ENCODE peak calls at places on chromosomes 6 and 20, in four cellular contexts. One of them, this sample, is unnamed.

GRCh38 chr6:1296542-1296941 is 15.4 kb upstream of the FOXQ1 start:
- DNase-seq in HepG2: no peak
- DNase-seq in SK-N-SH: no peak
- DNase-seq in GM12891: no peak
- DNase-seq in this sample: no peak

GRCh38 chr6:46236752-46237151 is 66.0 kb upstream of the ENPP5 start:
- DNase-seq in HepG2: no peak
- DNase-seq in SK-N-SH: no peak
- DNase-seq in GM12891: no peak
- DNase-seq in this sample: no peak

GRCh38 chr6:148457843-148458159 is 115.2 kb downstream of the SASH1 start:
- DNase-seq in HepG2: no peak
- DNase-seq in SK-N-SH: no peak
- DNase-seq in GM12891: no peak
- DNase-seq in this sample: no peak

GRCh38 chr20:11919046-11919445 is 1.4 kb downstream of the BTBD3 start:
- DNase-seq in HepG2: no peak
- DNase-seq in SK-N-SH: no peak
- DNase-seq in GM12891: no peak
- DNase-seq in this sample: no peak

GRCh38 chr6:35391240-35391968 is 49.0 kb downstream of the PPARD start:
- DNase-seq in HepG2: no peak
- DNase-seq in SK-N-SH: no peak
- DNase-seq in GM12891: no peak
- DNase-seq in this sample: no peak

GRCh38 chr6:22600059-22600458 is 30.7 kb downstream of the HDGFL1 start:
- DNase-seq in HepG2: no peak
- DNase-seq in SK-N-SH: no peak
- DNase-seq in GM12891: no peak
- DNase-seq in this sample: no peak

GRCh38 chr6:31441368-31442267 is 38.2 kb downstream of the MICA start:
- DNase-seq in HepG2: peak; percentile 60
- DNase-seq in SK-N-SH: peak; percentile 75
- DNase-seq in GM12891: peak; percentile 61
- DNase-seq in this sample: no peak

GRCh38 chr6:52157301-52157930 is 28.8 kb upstream of the IL17A start:
- DNase-seq in HepG2: no peak
- DNase-seq in SK-N-SH: no peak
- DNase-seq in GM12891: no peak
- DNase-seq in this sample: peak; percentile 48

GRCh38 chr6:158409451-158409850 is 97.2 kb downstream of the TULP4 start:
- DNase-seq in HepG2: no peak
- DNase-seq in SK-N-SH: peak; percentile 52
- DNase-seq in GM12891: no peak
- DNase-seq in this sample: no peak

GRCh38 chr6:168428052-168428829 is 12.7 kb upstream of the SMOC2 start:
- DNase-seq in HepG2: no peak
- DNase-seq in SK-N-SH: no peak
- DNase-seq in GM12891: no peak
- DNase-seq in this sample: no peak

GRCh38 chr6:21754891-21755290 is 161.3 kb downstream of the SOX4 start:
- DNase-seq in HepG2: no peak
- DNase-seq in SK-N-SH: no peak
- DNase-seq in GM12891: no peak
- DNase-seq in this sample: no peak

GRCh38 chr6:46914279-46914810 is 7.4 kb downstream of the ADGRF5 start:
- DNase-seq in HepG2: no peak
- DNase-seq in SK-N-SH: no peak
- DNase-seq in GM12891: no peak
- DNase-seq in this sample: no peak

GRCh38 chr20:45115386-45115774 is 406 bp upstream of the WFDC5 start:
- DNase-seq in HepG2: no peak
- DNase-seq in SK-N-SH: no peak
- DNase-seq in GM12891: no peak
- DNase-seq in this sample: no peak

GRCh38 chr20:21507275-21508229 is 6.3 kb downstream of the NKX2-2 start:
- DNase-seq in HepG2: no peak
- DNase-seq in SK-N-SH: peak; percentile 27
- DNase-seq in GM12891: peak; percentile 5
- DNase-seq in this sample: no peak

GRCh38 chr20:45041464-45042337 is 59.2 kb downstream of the KCNS1 start:
- DNase-seq in HepG2: no peak
- DNase-seq in SK-N-SH: no peak
- DNase-seq in GM12891: no peak
- DNase-seq in this sample: no peak

GRCh38 chr6:31308050-31308844 is 36.4 kb upstream of the HLA-C start:
- DNase-seq in HepG2: no peak
- DNase-seq in SK-N-SH: no peak
- DNase-seq in GM12891: peak; percentile 37
- DNase-seq in this sample: no peak

GRCh38 chr20:35582741-35583404 is 32.8 kb upstream of the SPAG4 start:
- DNase-seq in HepG2: no peak
- DNase-seq in SK-N-SH: no peak
- DNase-seq in GM12891: no peak
- DNase-seq in this sample: no peak

GRCh38 chr6:8995156-8995555 is 559.8 kb upstream of the SLC35B3 start:
- DNase-seq in HepG2: no peak
- DNase-seq in SK-N-SH: no peak
- DNase-seq in GM12891: no peak
- DNase-seq in this sample: no peak

GRCh38 chr6:56399672-56400263 is 152.4 kb upstream of the COL21A1 start:
- DNase-seq in HepG2: peak; percentile 98
- DNase-seq in SK-N-SH: no peak
- DNase-seq in GM12891: no peak
- DNase-seq in this sample: no peak

GRCh38 chr6:75600694-75601265 is 900 bp upstream of the SENP6 start:
- DNase-seq in HepG2: no peak
- DNase-seq in SK-N-SH: peak; percentile 16
- DNase-seq in GM12891: no peak
- DNase-seq in this sample: no peak

GRCh38 chr20:61449916-61450315 is 197.9 kb downstream of the CDH4 start:
- DNase-seq in HepG2: no peak
- DNase-seq in SK-N-SH: no peak
- DNase-seq in GM12891: no peak
- DNase-seq in this sample: no peak

GRCh38 chr6:166677941-166678340 is 50.9 kb upstream of the RPS6KA2 start:
- DNase-seq in HepG2: no peak
- DNase-seq in SK-N-SH: no peak
- DNase-seq in GM12891: no peak
- DNase-seq in this sample: no peak

GRCh38 chr20:47358672-47359532 is 2.4 kb upstream of the ZMYND8 start:
- DNase-seq in HepG2: peak; percentile 100
- DNase-seq in SK-N-SH: peak; percentile 67
- DNase-seq in GM12891: no peak
- DNase-seq in this sample: no peak

GRCh38 chr6:63636516-63636968 is 940 bp downstream of the PHF3 start:
- DNase-seq in HepG2: peak; percentile 59
- DNase-seq in SK-N-SH: peak; percentile 47
- DNase-seq in GM12891: no peak
- DNase-seq in this sample: no peak

GRCh38 chr6:44151348-44152108 is 7.1 kb upstream of the CAPN11 start:
- DNase-seq in HepG2: peak; percentile 39
- DNase-seq in SK-N-SH: peak; percentile 93
- DNase-seq in GM12891: peak; percentile 91
- DNase-seq in this sample: no peak

GRCh38 chr20:11267131-11267761 is 593.4 kb upstream of the JAG1 start:
- DNase-seq in HepG2: peak; percentile 79
- DNase-seq in SK-N-SH: peak; percentile 33
- DNase-seq in GM12891: peak; percentile 23
- DNase-seq in this sample: peak; percentile 79

DNA sequence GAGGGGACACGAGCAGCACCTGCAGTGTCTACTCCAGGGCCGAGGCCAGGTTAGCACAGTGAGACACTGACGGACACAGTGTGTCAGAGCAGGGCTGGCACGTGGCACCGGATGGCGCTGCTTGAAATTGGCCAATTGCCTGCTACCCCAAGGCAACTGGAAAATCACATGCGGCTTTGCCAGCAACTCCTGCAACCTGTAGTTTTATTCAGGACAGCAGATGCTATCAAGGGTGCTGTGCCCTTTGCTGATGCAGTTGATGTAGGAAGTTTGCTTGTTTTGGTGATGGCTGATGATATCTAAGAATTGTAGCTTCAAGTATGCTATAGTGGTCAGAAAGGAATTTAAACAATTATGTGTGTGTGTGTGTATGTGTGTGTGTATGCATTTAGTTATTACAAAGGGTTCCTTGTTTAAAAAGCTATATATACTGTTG is 25.9 kb downstream of the RIN2 start:
- DNase-seq in HepG2: peak; percentile 49
- DNase-seq in SK-N-SH: peak; percentile 46
- DNase-seq in GM12891: no peak
- DNase-seq in this sample: no peak
- TF ChIP-seq TAF1 in HepG2: no peak
- TF ChIP-seq TAF1 in SK-N-SH: no peak
- TF ChIP-seq TAF1 in GM12891: no peak
- TF ChIP-seq TAF1 in this sample: no peak

GRCh38 chr6:111711476-111711875 is 105.8 kb upstream of the TRAF3IP2 start:
- DNase-seq in HepG2: no peak
- DNase-seq in SK-N-SH: peak; percentile 59
- DNase-seq in GM12891: no peak
- DNase-seq in this sample: no peak

GRCh38 chr6:111713811-111714210 is 108.1 kb upstream of the TRAF3IP2 start:
- DNase-seq in HepG2: no peak
- DNase-seq in SK-N-SH: no peak
- DNase-seq in GM12891: no peak
- DNase-seq in this sample: no peak

GRCh38 chr6:111711989-111712388 is 106.3 kb upstream of the TRAF3IP2 start:
- DNase-seq in HepG2: no peak
- DNase-seq in SK-N-SH: no peak
- DNase-seq in GM12891: no peak
- DNase-seq in this sample: no peak

GRCh38 chr6:111713196-111713705 is 107.6 kb upstream of the TRAF3IP2 start:
- DNase-seq in HepG2: no peak
- DNase-seq in SK-N-SH: no peak
- DNase-seq in GM12891: no peak
- DNase-seq in this sample: no peak

GRCh38 chr6:111712398-111712797 is 106.7 kb upstream of the TRAF3IP2 start:
- DNase-seq in HepG2: no peak
- DNase-seq in SK-N-SH: no peak
- DNase-seq in GM12891: no peak
- DNase-seq in this sample: no peak
- TF ChIP-seq TAF1 in HepG2: no peak
- TF ChIP-seq TAF1 in SK-N-SH: no peak
- TF ChIP-seq TAF1 in GM12891: no peak
- TF ChIP-seq TAF1 in this sample: no peak

DNA sequence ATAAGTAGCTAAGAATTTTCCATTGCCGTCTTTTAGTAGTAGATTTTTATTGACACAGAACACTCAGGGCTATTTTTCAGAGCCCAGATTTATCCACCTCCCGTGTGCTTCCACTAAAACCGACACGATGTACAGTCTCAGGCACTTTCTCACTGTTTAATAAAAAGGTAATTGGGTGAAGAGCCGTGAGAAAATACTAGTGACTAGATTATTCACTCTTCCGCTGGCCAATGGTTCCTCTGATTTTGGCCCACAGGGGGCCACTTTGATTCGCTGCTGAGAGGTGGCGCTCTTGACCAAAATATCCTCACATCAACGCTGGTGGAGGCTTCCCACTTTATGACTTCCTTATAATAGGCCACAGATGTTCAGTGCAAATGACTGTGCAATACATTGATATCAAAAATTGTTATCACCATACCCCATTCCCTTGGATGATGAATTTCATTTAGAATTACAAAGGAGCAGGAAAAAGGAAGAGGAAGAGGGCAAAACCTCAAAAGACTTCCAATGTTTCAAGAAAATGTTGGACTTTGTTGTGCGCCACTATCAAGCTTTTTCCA is 12.3 kb upstream of the HDDC2 start:
- DNase-seq in HepG2: peak; percentile 53
- DNase-seq in SK-N-SH: peak; percentile 54
- DNase-seq in GM12891: peak; percentile 17
- DNase-seq in this sample: no peak
- TF ChIP-seq TAF1 in HepG2: no peak
- TF ChIP-seq TAF1 in SK-N-SH: no peak
- TF ChIP-seq TAF1 in GM12891: no peak
- TF ChIP-seq TAF1 in this sample: no peak

GRCh38 chr6:39801456-39802251 is 9.5 kb downstream of the DAAM2 start:
- DNase-seq in HepG2: peak; percentile 78
- DNase-seq in SK-N-SH: no peak
- DNase-seq in GM12891: no peak
- DNase-seq in this sample: no peak
- TF ChIP-seq TAF1 in HepG2: no peak
- TF ChIP-seq TAF1 in SK-N-SH: no peak
- TF ChIP-seq TAF1 in GM12891: no peak
- TF ChIP-seq TAF1 in this sample: no peak

DNA sequence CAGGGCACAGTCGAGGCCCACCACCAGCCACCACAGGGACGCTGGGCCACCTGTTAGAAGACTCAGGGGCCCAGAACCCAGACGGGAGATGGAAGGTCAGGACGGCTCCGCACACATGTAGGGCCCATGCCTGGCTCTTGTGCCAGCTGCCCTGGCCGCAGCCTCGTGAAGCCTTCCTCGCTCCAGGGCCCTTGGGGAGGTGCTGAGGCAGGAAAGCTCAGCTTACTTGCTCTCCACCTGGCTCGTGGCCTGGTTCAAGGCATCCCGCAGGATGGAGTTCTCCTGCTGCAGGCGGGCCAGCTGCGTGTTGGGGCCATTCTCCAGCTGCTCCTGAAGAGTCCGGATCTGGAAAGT is 46.7 kb downstream of the RRBP1 start:
- DNase-seq in HepG2: no peak
- DNase-seq in SK-N-SH: no peak
- DNase-seq in GM12891: no peak
- DNase-seq in this sample: no peak
- TF ChIP-seq TAF1 in HepG2: no peak
- TF ChIP-seq TAF1 in SK-N-SH: no peak
- TF ChIP-seq TAF1 in GM12891: no peak
- TF ChIP-seq TAF1 in this sample: no peak

DNA sequence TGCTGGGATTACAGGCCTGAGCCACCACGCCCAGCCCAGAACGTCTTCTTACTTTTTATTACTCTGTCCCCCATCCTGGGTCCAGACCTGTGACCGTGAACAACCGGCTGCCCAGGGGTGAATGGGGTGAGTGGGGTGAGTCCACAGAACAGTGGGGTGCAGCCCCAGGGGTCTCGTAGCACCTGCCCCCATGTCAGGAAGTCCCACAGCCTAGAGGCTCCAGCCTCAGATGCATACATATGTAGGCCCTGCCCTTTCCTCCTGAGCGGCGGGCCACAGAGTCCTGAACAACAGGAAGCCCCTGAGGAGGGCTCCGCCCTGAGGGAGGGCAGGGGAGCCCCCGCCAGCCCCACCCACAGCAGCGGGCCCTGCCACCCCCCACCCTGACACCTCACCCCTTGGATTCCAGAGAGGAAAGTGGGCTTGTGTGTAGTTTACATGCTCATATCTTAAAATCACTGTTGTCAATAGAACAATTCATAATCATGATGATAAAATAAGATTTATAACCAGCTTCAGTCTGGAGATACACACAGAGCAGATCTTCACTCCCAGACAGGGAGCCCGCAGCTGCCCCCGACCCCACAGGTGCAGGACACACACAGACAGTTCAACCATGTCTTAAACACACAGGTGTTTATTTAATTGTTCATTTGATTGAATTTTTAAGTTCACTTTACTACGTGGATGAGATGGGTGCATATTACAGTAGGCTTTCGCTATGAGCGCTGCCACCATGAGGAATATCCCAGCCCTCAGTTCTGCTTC is 12.4 kb upstream of the GMEB2 start:
- DNase-seq in HepG2: no peak
- DNase-seq in SK-N-SH: no peak
- DNase-seq in GM12891: no peak
- DNase-seq in this sample: no peak
- TF ChIP-seq TAF1 in HepG2: no peak
- TF ChIP-seq TAF1 in SK-N-SH: no peak
- TF ChIP-seq TAF1 in GM12891: no peak
- TF ChIP-seq TAF1 in this sample: no peak